ENCODE peak calls at places on chromosomes 12 and 14, in four cellular contexts. One of them, this sample, is unnamed. For H3K4me1, the result is how much of the 10 kb centered on the place peaks cover.

GRCh38 chr14:61701946-61702345 is 6.6 kb downstream of the HIF1A start:
- DNase-seq in HepG2: no peak
- DNase-seq in H1: no peak
- DNase-seq in GM12878: no peak
- DNase-seq in this sample: no peak

GRCh38 chr14:34018125-34018524 is 67.3 kb upstream of the EGLN3 start:
- DNase-seq in HepG2: no peak
- DNase-seq in H1: no peak
- DNase-seq in GM12878: no peak
- DNase-seq in this sample: no peak

GRCh38 chr12:132003846-132004245 is 54.1 kb downstream of the EP400 start:
- DNase-seq in HepG2: no peak
- DNase-seq in H1: no peak
- DNase-seq in GM12878: no peak
- DNase-seq in this sample: no peak

GRCh38 chr14:74015178-74015577 is 3.9 kb downstream of the ENTPD5 start:
- DNase-seq in HepG2: no peak
- DNase-seq in H1: no peak
- DNase-seq in GM12878: no peak
- DNase-seq in this sample: no peak

GRCh38 chr12:21296751-21297406 is 37.8 kb downstream of the SLCO1A2 start:
- DNase-seq in HepG2: no peak
- DNase-seq in H1: no peak
- DNase-seq in GM12878: no peak
- DNase-seq in this sample: no peak

GRCh38 chr14:104117341-104118005 is 20.9 kb upstream of the KIF26A start:
- DNase-seq in HepG2: no peak
- DNase-seq in H1: no peak
- DNase-seq in GM12878: no peak
- DNase-seq in this sample: no peak

GRCh38 chr12:32995623-32996022 is 99.0 kb upstream of the PKP2 start:
- DNase-seq in HepG2: no peak
- DNase-seq in H1: no peak
- DNase-seq in GM12878: no peak
- DNase-seq in this sample: no peak

GRCh38 chr12:53963434-53964314 is 9.0 kb downstream of the HOXC12 start:
- DNase-seq in HepG2: no peak
- DNase-seq in H1: no peak
- DNase-seq in GM12878: no peak
- DNase-seq in this sample: no peak

GRCh38 chr12:124853781-124854636 is 9.7 kb downstream of the SCARB1 start:
- DNase-seq in HepG2: peak
- DNase-seq in H1: no peak
- DNase-seq in GM12878: no peak
- DNase-seq in this sample: no peak

GRCh38 chr14:80636071-80636470 is 305.5 kb downstream of the CEP128 start:
- DNase-seq in HepG2: no peak
- DNase-seq in H1: no peak
- DNase-seq in GM12878: no peak
- DNase-seq in this sample: peak

GRCh38 chr12:62737201-62737600 is 197.7 kb downstream of the PPM1H start:
- DNase-seq in HepG2: no peak
- DNase-seq in H1: no peak
- DNase-seq in GM12878: no peak
- DNase-seq in this sample: no peak

GRCh38 chr12:82182601-82183000 is 175.6 kb downstream of the CCDC59 start:
- DNase-seq in HepG2: no peak
- DNase-seq in H1: no peak
- DNase-seq in GM12878: no peak
- DNase-seq in this sample: no peak

GRCh38 chr12:67469666-67470065 is 178.9 kb upstream of the DYRK2 start:
- DNase-seq in HepG2: no peak
- DNase-seq in H1: no peak
- DNase-seq in GM12878: no peak
- DNase-seq in this sample: peak

GRCh38 chr12:64568313-64568712 is 42.0 kb upstream of the RASSF3 start:
- DNase-seq in HepG2: no peak
- DNase-seq in H1: no peak
- DNase-seq in GM12878: no peak
- DNase-seq in this sample: no peak

GRCh38 chr14:65348137-65348536 is 64.4 kb upstream of the FUT8 start:
- DNase-seq in HepG2: no peak
- DNase-seq in H1: no peak
- DNase-seq in GM12878: no peak
- DNase-seq in this sample: no peak

GRCh38 chr12:106315523-106315922 is 13.0 kb downstream of the TCP11L2 start:
- DNase-seq in HepG2: no peak
- DNase-seq in H1: no peak
- DNase-seq in GM12878: no peak
- DNase-seq in this sample: no peak

GRCh38 chr12:111448831-111449790 is 43.4 kb downstream of the SH2B3 start:
- DNase-seq in HepG2: no peak
- DNase-seq in H1: no peak
- DNase-seq in GM12878: no peak
- DNase-seq in this sample: no peak

GRCh38 chr12:38691164-38691563 is 214.2 kb downstream of the CPNE8 start:
- DNase-seq in HepG2: no peak
- DNase-seq in H1: no peak
- DNase-seq in GM12878: no peak
- DNase-seq in this sample: no peak

GRCh38 chr12:2581293-2582045 is 213.3 kb upstream of the FKBP4 start:
- DNase-seq in HepG2: no peak
- DNase-seq in H1: no peak
- DNase-seq in GM12878: no peak
- DNase-seq in this sample: no peak

GRCh38 chr14:35944847-35945246 is 118.7 kb downstream of the BRMS1L start:
- DNase-seq in HepG2: peak
- DNase-seq in H1: peak
- DNase-seq in GM12878: no peak
- DNase-seq in this sample: no peak

GRCh38 chr12:59452259-59452658 is 143.6 kb upstream of the SLC16A7 start:
- DNase-seq in HepG2: no peak
- DNase-seq in H1: no peak
- DNase-seq in GM12878: no peak
- DNase-seq in this sample: no peak

GRCh38 chr12:30970559-30971202 is 44.1 kb downstream of the TSPAN11 start:
- DNase-seq in HepG2: no peak
- DNase-seq in H1: no peak
- DNase-seq in GM12878: no peak
- DNase-seq in this sample: no peak

GRCh38 chr12:31928246-31929139 is 30.7 kb upstream of the RESF1 start:
- DNase-seq in HepG2: no peak
- DNase-seq in H1: no peak
- DNase-seq in GM12878: no peak
- DNase-seq in this sample: no peak

GRCh38 chr14:20671597-20672283 is 12.6 kb upstream of the RNASE4 start:
- DNase-seq in HepG2: peak
- DNase-seq in H1: no peak
- DNase-seq in GM12878: no peak
- DNase-seq in this sample: no peak

GRCh38 chr12:100995771-100996170 is 201.2 kb downstream of the ANO4 start:
- DNase-seq in HepG2: no peak
- DNase-seq in H1: no peak
- DNase-seq in GM12878: peak
- DNase-seq in this sample: no peak

GRCh38 chr12:100991059-100991562 is 196.5 kb downstream of the ANO4 start:
- DNase-seq in HepG2: no peak
- DNase-seq in H1: no peak
- DNase-seq in GM12878: no peak
- DNase-seq in this sample: no peak

GRCh38 chr12:100992194-100992593 is 197.6 kb downstream of the ANO4 start:
- DNase-seq in HepG2: no peak
- DNase-seq in H1: no peak
- DNase-seq in GM12878: no peak
- DNase-seq in this sample: no peak

GRCh38 chr12:100995201-100995600 is 200.6 kb downstream of the ANO4 start:
- DNase-seq in HepG2: no peak
- DNase-seq in H1: no peak
- DNase-seq in GM12878: no peak
- DNase-seq in this sample: peak

DNA sequence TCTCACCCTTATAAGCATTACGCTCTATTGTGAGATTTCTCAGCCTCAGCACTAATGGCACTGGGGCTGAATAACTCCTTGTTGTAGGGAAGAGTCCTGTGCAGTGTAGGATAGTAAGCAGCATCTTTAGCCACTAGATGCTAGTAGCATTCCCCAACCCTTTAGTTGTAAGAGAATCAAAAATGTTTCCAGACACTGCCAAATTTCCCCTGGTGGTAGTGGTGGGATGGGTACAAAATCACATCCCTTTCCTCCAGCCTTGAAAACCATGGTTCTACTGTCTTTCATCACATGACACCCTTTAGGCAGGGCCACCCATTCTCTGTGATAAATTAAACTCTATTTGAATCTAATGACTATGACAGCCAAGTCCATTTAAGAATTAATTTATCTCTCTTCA is 199.3 kb downstream of the ANO4 start:
- DNase-seq in HepG2: no peak
- DNase-seq in H1: no peak
- DNase-seq in GM12878: no peak
- DNase-seq in this sample: no peak
- TF ChIP-seq SUZ12 in HepG2: no peak
- TF ChIP-seq SUZ12 in H1: no peak
- TF ChIP-seq SUZ12 in GM12878: no peak
- TF ChIP-seq SUZ12 in this sample: no peak

DNA sequence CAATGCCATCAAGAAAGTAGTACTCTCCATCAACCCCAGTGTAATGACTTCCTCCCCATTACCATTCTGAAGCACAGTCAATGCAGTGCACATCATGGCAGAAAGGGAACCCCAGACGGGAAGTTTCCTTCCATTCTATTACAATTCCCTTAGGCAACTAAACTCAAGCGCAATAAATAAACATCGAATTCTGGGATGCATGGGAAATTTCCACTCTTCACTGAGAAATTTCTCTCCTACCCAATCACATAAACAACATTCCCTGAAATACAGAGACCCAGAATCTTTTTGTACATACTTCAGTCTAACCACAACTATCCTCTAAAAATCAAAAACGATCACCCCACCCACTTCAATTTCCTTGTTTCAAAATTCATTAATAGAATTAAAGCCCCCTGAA is 20.0 kb downstream of the SARNP start:
- DNase-seq in HepG2: no peak
- DNase-seq in H1: no peak
- DNase-seq in GM12878: no peak
- DNase-seq in this sample: no peak
- H3K4me1 ChIP-seq in HepG2: under half
- H3K4me1 ChIP-seq in H1: under half
- H3K4me1 ChIP-seq in GM12878: under half
- H3K4me1 ChIP-seq in this sample: under half

GRCh38 chr12:122081108-122081696 is 2.6 kb downstream of the MLXIP start:
- DNase-seq in HepG2: no peak
- DNase-seq in H1: no peak
- DNase-seq in GM12878: no peak
- DNase-seq in this sample: no peak

GRCh38 chr12:122081697-122082221 is 3.2 kb downstream of the MLXIP start:
- DNase-seq in HepG2: no peak
- DNase-seq in H1: no peak
- DNase-seq in GM12878: peak
- DNase-seq in this sample: no peak

GRCh38 chr12:122079532-122080081 is 1.1 kb downstream of the MLXIP start:
- DNase-seq in HepG2: no peak
- DNase-seq in H1: no peak
- DNase-seq in GM12878: no peak
- DNase-seq in this sample: no peak

GRCh38 chr12:122079038-122079531 is 529 bp downstream of the MLXIP start:
- DNase-seq in HepG2: no peak
- DNase-seq in H1: no peak
- DNase-seq in GM12878: no peak
- DNase-seq in this sample: no peak

GRCh38 chr12:122080149-122081107 is 1.9 kb downstream of the MLXIP start:
- DNase-seq in HepG2: no peak
- DNase-seq in H1: no peak
- DNase-seq in GM12878: no peak
- DNase-seq in this sample: no peak
- TF ChIP-seq SUZ12 in HepG2: no peak
- TF ChIP-seq SUZ12 in H1: no peak
- TF ChIP-seq SUZ12 in GM12878: no peak
- TF ChIP-seq SUZ12 in this sample: no peak

GRCh38 chr14:91118511-91119068 is 4.7 kb downstream of the DGLUCY start:
- DNase-seq in HepG2: no peak
- DNase-seq in H1: no peak
- DNase-seq in GM12878: no peak
- DNase-seq in this sample: no peak
- H3K4me1 ChIP-seq in HepG2: under half
- H3K4me1 ChIP-seq in H1: under half
- H3K4me1 ChIP-seq in GM12878: under half
- H3K4me1 ChIP-seq in this sample: under half

GRCh38 chr12:39986674-39987073 is 119.2 kb downstream of the SLC2A13 start:
- DNase-seq in HepG2: no peak
- DNase-seq in H1: no peak
- DNase-seq in GM12878: no peak
- DNase-seq in this sample: no peak
- TF ChIP-seq SUZ12 in HepG2: no peak
- TF ChIP-seq SUZ12 in H1: no peak
- TF ChIP-seq SUZ12 in GM12878: no peak
- TF ChIP-seq SUZ12 in this sample: no peak

DNA sequence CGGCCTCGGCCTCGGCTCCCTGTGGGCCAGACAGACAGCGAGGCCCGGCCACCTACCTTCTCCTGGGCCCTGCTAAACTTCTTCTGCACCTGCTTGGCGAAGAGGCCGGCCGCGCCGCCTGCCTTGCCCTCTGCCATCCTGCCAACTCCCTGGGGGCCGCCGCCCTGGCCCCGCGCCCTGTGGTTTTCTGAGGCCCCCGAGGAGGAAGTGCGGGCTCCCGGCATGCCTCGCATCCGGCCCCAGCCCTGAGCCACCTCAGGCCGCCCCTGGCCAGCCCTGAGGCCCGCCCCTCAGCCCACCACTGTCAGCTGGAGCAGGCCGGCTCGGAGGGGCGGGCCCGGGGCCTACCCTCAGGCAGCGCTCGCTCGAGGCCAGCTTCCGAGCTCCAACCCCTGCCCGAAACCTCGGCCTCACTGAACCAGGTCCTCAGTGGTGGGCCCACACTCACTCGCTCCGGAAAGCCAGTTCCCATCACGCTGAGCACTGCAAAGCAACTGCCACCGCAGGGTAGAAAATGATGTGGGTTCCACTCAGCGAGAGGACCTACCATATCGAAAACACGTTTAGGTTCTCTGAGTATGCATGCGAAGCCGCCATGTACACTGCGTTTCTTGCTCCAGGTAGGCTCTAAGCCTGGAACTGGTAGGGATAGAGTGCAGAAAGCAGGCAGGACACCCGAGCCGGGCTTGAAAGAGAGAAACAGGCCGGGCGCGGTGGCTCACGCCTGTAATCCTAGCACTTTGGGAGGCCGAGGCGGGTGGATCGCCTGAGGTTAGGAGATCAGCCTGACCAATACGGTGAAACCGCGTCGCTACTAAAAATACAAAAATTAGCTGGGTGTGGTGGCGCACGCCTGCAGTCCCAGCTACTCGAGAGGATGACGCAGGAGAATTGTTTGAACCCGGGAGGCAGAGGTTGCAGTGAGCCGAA is at the start of gene BIN2:
- DNase-seq in HepG2: no peak
- DNase-seq in H1: no peak
- DNase-seq in GM12878: no peak
- DNase-seq in this sample: no peak
- H3K4me1 ChIP-seq in HepG2: under half
- H3K4me1 ChIP-seq in H1: under half
- H3K4me1 ChIP-seq in GM12878: half or more
- H3K4me1 ChIP-seq in this sample: under half

This sample was measured in NT2/D1.